ENCODE peak calls at places on chromosomes 3 and 15, in six cellular contexts. One of them, this sample, is unnamed.

GRCh38 chr3:72887723-72888545 is at the start of gene GXYLT2:
- DNase-seq in H9: peak
- DNase-seq in pancreas: peak
- DNase-seq in Calu3: peak
- DNase-seq in colonic mucosa: peak
- DNase-seq in cardiac muscle cell: peak
- DNase-seq in this sample: peak

GRCh38 chr15:43292375-43293078 is 25.8 kb upstream of the TGM5 start:
- DNase-seq in colonic mucosa: no peak
- DNase-seq in H9: no peak
- DNase-seq in Calu3: no peak
- DNase-seq in cardiac muscle cell: no peak
- DNase-seq in pancreas: no peak
- DNase-seq in this sample: no peak

GRCh38 chr3:115092220-115092791 is 54.8 kb downstream of the ZBTB20 start:
- DNase-seq in H9: peak
- DNase-seq in colonic mucosa: peak
- DNase-seq in pancreas: peak
- DNase-seq in cardiac muscle cell: peak
- DNase-seq in Calu3: peak
- DNase-seq in this sample: peak

GRCh38 chr3:125052671-125053303 is 3.0 kb downstream of the HEG1 start:
- DNase-seq in colonic mucosa: no peak
- DNase-seq in H9: no peak
- DNase-seq in cardiac muscle cell: no peak
- DNase-seq in pancreas: no peak
- DNase-seq in Calu3: no peak
- DNase-seq in this sample: no peak

GRCh38 chr15:49610166-49610918 is 10.3 kb downstream of the FAM227B start:
- DNase-seq in cardiac muscle cell: no peak
- DNase-seq in pancreas: no peak
- DNase-seq in H9: no peak
- DNase-seq in Calu3: no peak
- DNase-seq in colonic mucosa: no peak
- DNase-seq in this sample: no peak

GRCh38 chr3:77051927-77052542 is 12.1 kb downstream of the ROBO2 start:
- DNase-seq in cardiac muscle cell: no peak
- DNase-seq in pancreas: no peak
- DNase-seq in H9: no peak
- DNase-seq in Calu3: no peak
- DNase-seq in colonic mucosa: no peak
- DNase-seq in this sample: no peak

GRCh38 chr15:96974761-96975160 is 644.3 kb downstream of the NR2F2 start:
- DNase-seq in Calu3: no peak
- DNase-seq in pancreas: no peak
- DNase-seq in colonic mucosa: no peak
- DNase-seq in cardiac muscle cell: no peak
- DNase-seq in H9: no peak
- DNase-seq in this sample: no peak

GRCh38 chr3:49277357-49277723 is 308 bp upstream of the C3orf62 start:
- DNase-seq in colonic mucosa: no peak
- DNase-seq in pancreas: no peak
- DNase-seq in Calu3: no peak
- DNase-seq in H9: no peak
- DNase-seq in cardiac muscle cell: no peak
- DNase-seq in this sample: no peak

GRCh38 chr15:40279437-40280141 is 3.3 kb downstream of the ANKRD63 start:
- DNase-seq in pancreas: peak
- DNase-seq in H9: peak
- DNase-seq in colonic mucosa: peak
- DNase-seq in cardiac muscle cell: peak
- DNase-seq in Calu3: peak
- DNase-seq in this sample: peak

GRCh38 chr15:25786040-25786439 is 77.1 kb downstream of the ATP10A start:
- DNase-seq in colonic mucosa: no peak
- DNase-seq in Calu3: no peak
- DNase-seq in H9: no peak
- DNase-seq in pancreas: no peak
- DNase-seq in cardiac muscle cell: no peak
- DNase-seq in this sample: no peak

GRCh38 chr15:38714309-38715072 is 149.9 kb upstream of the RASGRP1 start:
- DNase-seq in Calu3: no peak
- DNase-seq in pancreas: no peak
- DNase-seq in colonic mucosa: no peak
- DNase-seq in H9: no peak
- DNase-seq in cardiac muscle cell: no peak
- DNase-seq in this sample: no peak

GRCh38 chr3:180277036-180277435 is 240.3 kb upstream of the PEX5L start:
- DNase-seq in Calu3: peak
- DNase-seq in H9: no peak
- DNase-seq in colonic mucosa: no peak
- DNase-seq in cardiac muscle cell: no peak
- DNase-seq in pancreas: no peak
- DNase-seq in this sample: no peak

GRCh38 chr15:39631357-39631756 is 50.5 kb downstream of the THBS1 start:
- DNase-seq in H9: no peak
- DNase-seq in Calu3: no peak
- DNase-seq in pancreas: no peak
- DNase-seq in colonic mucosa: no peak
- DNase-seq in cardiac muscle cell: no peak
- DNase-seq in this sample: no peak

GRCh38 chr3:174116421-174116820 is 718.9 kb downstream of the NLGN1 start:
- DNase-seq in Calu3: no peak
- DNase-seq in pancreas: no peak
- DNase-seq in colonic mucosa: no peak
- DNase-seq in cardiac muscle cell: no peak
- DNase-seq in H9: no peak
- DNase-seq in this sample: no peak

GRCh38 chr15:96362759-96363678 is 32.5 kb downstream of the NR2F2 start:
- DNase-seq in pancreas: no peak
- DNase-seq in colonic mucosa: no peak
- DNase-seq in cardiac muscle cell: no peak
- DNase-seq in H9: peak
- DNase-seq in Calu3: no peak
- DNase-seq in this sample: no peak

GRCh38 chr15:33068531-33068990 is 126.0 kb downstream of the FMN1 start:
- DNase-seq in H9: peak
- DNase-seq in Calu3: peak
- DNase-seq in cardiac muscle cell: no peak
- DNase-seq in pancreas: peak
- DNase-seq in colonic mucosa: peak
- DNase-seq in this sample: peak

GRCh38 chr15:79166311-79166955 is 75.9 kb upstream of the RASGRF1 start:
- DNase-seq in cardiac muscle cell: no peak
- DNase-seq in H9: no peak
- DNase-seq in Calu3: no peak
- DNase-seq in pancreas: no peak
- DNase-seq in colonic mucosa: no peak
- DNase-seq in this sample: no peak

GRCh38 chr3:100634493-100635272 is 25.3 kb downstream of the ADGRG7 start:
- DNase-seq in H9: no peak
- DNase-seq in Calu3: peak
- DNase-seq in colonic mucosa: peak
- DNase-seq in pancreas: peak
- DNase-seq in cardiac muscle cell: peak
- DNase-seq in this sample: no peak

GRCh38 chr3:146431240-146431639 is 38.1 kb downstream of the PLSCR2 start:
- DNase-seq in colonic mucosa: no peak
- DNase-seq in pancreas: no peak
- DNase-seq in H9: no peak
- DNase-seq in cardiac muscle cell: no peak
- DNase-seq in Calu3: no peak
- DNase-seq in this sample: no peak

GRCh38 chr3:69718832-69719231 is 20.4 kb upstream of the MITF start:
- DNase-seq in cardiac muscle cell: no peak
- DNase-seq in colonic mucosa: no peak
- DNase-seq in pancreas: no peak
- DNase-seq in H9: peak
- DNase-seq in Calu3: no peak
- DNase-seq in this sample: no peak

DNA sequence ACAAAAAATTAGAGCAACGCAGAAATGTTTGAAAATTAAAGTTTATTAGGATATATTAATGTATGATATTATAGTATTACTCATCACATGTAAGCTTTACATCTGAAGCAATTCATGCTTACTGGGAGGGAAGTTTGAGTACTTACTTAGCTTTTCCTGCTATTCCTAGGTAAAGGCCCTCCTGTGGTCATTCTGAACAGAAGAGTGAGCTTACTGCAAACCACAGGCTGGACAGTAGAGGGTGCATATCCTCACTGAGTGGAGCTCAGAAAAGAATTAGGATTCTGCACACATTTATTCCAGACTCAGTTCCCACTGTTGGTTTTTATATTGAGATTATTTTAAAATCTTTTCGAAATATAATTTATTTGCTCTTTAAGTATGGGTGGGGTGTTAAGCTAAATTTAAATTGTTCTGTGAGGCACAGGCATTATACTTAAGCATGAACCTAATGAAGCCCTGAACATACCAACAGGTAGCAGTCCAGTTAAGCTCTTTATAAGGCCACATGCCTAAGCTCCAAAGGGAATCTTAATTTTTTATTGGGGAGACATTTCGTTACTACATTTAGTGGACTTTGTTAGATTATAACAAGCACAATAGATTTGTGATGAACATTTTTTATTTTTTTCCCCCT is 10.2 kb downstream of the MRPS22 start:
- DNase-seq in colonic mucosa: no peak
- DNase-seq in pancreas: peak
- DNase-seq in Calu3: peak
- DNase-seq in cardiac muscle cell: peak
- DNase-seq in H9: no peak
- DNase-seq in this sample: no peak
- TF ChIP-seq CTCF in colonic mucosa: peak
- TF ChIP-seq CTCF in pancreas: peak
- TF ChIP-seq CTCF in Calu3: peak
- TF ChIP-seq CTCF in cardiac muscle cell: peak
- TF ChIP-seq CTCF in H9: peak
- TF ChIP-seq CTCF in this sample: no peak

GRCh38 chr15:69502470-69503045 is 49.9 kb downstream of the RPLP1 start:
- DNase-seq in Calu3: no peak
- DNase-seq in pancreas: no peak
- DNase-seq in cardiac muscle cell: no peak
- DNase-seq in colonic mucosa: no peak
- DNase-seq in H9: no peak
- DNase-seq in this sample: no peak
- TF ChIP-seq CTCF in Calu3: no peak
- TF ChIP-seq CTCF in pancreas: no peak
- TF ChIP-seq CTCF in cardiac muscle cell: peak
- TF ChIP-seq CTCF in colonic mucosa: no peak
- TF ChIP-seq CTCF in H9: peak
- TF ChIP-seq CTCF in this sample: no peak

GRCh38 chr15:35958936-35959335 is 413.0 kb upstream of the DPH6 start:
- DNase-seq in cardiac muscle cell: no peak
- DNase-seq in H9: no peak
- DNase-seq in pancreas: no peak
- DNase-seq in Calu3: no peak
- DNase-seq in colonic mucosa: no peak
- DNase-seq in this sample: no peak

GRCh38 chr15:35963316-35963715 is 417.4 kb upstream of the DPH6 start:
- DNase-seq in colonic mucosa: no peak
- DNase-seq in pancreas: no peak
- DNase-seq in cardiac muscle cell: no peak
- DNase-seq in Calu3: no peak
- DNase-seq in H9: no peak
- DNase-seq in this sample: no peak

GRCh38 chr15:35953424-35953823 is 407.5 kb upstream of the DPH6 start:
- DNase-seq in cardiac muscle cell: no peak
- DNase-seq in colonic mucosa: no peak
- DNase-seq in pancreas: no peak
- DNase-seq in Calu3: no peak
- DNase-seq in H9: no peak
- DNase-seq in this sample: no peak

GRCh38 chr15:35956066-35956465 is 410.1 kb upstream of the DPH6 start:
- DNase-seq in pancreas: no peak
- DNase-seq in cardiac muscle cell: peak
- DNase-seq in H9: no peak
- DNase-seq in colonic mucosa: no peak
- DNase-seq in Calu3: no peak
- DNase-seq in this sample: no peak

DNA sequence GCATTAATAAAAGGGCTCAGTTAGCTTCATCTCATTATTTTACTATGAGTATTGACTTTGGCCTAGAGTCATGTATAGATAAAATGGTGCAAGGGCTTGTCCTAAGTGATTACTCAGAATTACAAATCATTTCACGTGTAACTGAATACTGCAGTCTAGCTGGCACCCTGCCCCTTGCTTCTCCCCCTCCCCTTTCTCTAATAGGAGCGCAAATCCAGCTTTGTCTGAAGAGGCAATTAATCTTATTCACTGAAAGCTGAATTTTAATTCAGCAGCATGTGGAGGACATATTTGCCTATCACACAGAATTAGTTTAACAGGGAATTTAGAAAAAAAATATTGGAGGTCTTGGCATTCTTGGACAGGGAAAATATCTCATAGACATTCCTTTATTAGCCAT is 412.1 kb upstream of the DPH6 start:
- DNase-seq in colonic mucosa: no peak
- DNase-seq in cardiac muscle cell: no peak
- DNase-seq in pancreas: no peak
- DNase-seq in H9: no peak
- DNase-seq in Calu3: no peak
- DNase-seq in this sample: no peak
- TF ChIP-seq CTCF in colonic mucosa: no peak
- TF ChIP-seq CTCF in cardiac muscle cell: no peak
- TF ChIP-seq CTCF in pancreas: no peak
- TF ChIP-seq CTCF in H9: no peak
- TF ChIP-seq CTCF in Calu3: no peak
- TF ChIP-seq CTCF in this sample: no peak

GRCh38 chr3:19250959-19251610 is 102.8 kb downstream of the KCNH8 start:
- DNase-seq in H9: no peak
- DNase-seq in pancreas: no peak
- DNase-seq in cardiac muscle cell: no peak
- DNase-seq in Calu3: peak
- DNase-seq in colonic mucosa: no peak
- DNase-seq in this sample: no peak
- TF ChIP-seq CTCF in H9: peak
- TF ChIP-seq CTCF in pancreas: no peak
- TF ChIP-seq CTCF in cardiac muscle cell: no peak
- TF ChIP-seq CTCF in Calu3: no peak
- TF ChIP-seq CTCF in colonic mucosa: no peak
- TF ChIP-seq CTCF in this sample: no peak

This sample was measured in lung.